ENCODE peak calls at places on chromosomes 2 and 18, in five cellular contexts. M is cardiac fibroblast; Z is AG10803; W is endothelial cell; F is CD8-positive, alpha-beta T cell. L is an unnamed sample.

GRCh38 chr2:107174126-107174525 is 288.2 kb upstream of the ST6GAL2 start:
- DNase-seq in Z (no peak), F (no peak), M (no peak), W (no peak), L (no peak)

GRCh38 chr18:34932792-34933466 is 108.3 kb upstream of the MAPRE2 start:
- DNase-seq in Z (no peak), F (no peak), W (no peak), M (no peak), L (no peak)

GRCh38 chr2:207801259-207801658 is 31.6 kb upstream of the FZD5 start:
- DNase-seq in F (no peak), M (no peak), Z (no peak), W (no peak), L (no peak)

GRCh38 chr18:48035556-48035860 is 105.0 kb upstream of the SMAD2 start:
- DNase-seq in Z (no peak), F (no peak), M (no peak), W (no peak), L (no peak)

GRCh38 chr2:43824512-43824911 is 14.1 kb downstream of the ABCG5 start:
- DNase-seq in M (no peak), Z (no peak), W (no peak), F (no peak), L (no peak)

GRCh38 chr2:42359894-42360483 is 1.0 kb downstream of the COX7A2L start:
- DNase-seq in Z (peak; percentile 74), M (peak; percentile 65), W (peak; percentile 21), F (no peak), L (peak; percentile 45)

GRCh38 chr2:141554810-141555209 is 576.0 kb downstream of the LRP1B start:
- DNase-seq in W (peak; percentile 25), Z (peak; percentile 37), F (no peak), M (peak; percentile 36), L (peak; percentile 20)

GRCh38 chr2:25473758-25474335 is 132.1 kb upstream of the DNMT3A start:
- DNase-seq in F (no peak), M (peak; percentile 72), W (no peak), Z (no peak), L (peak; percentile 36)

GRCh38 chr2:239166201-239166834 is 234.5 kb downstream of the HDAC4 start:
- DNase-seq in F (no peak), W (no peak), Z (no peak), M (no peak), L (no peak)

GRCh38 chr2:182062329-182062972 is 76.8 kb downstream of the PPP1R1C start:
- DNase-seq in W (no peak), Z (no peak), F (no peak), M (no peak), L (no peak)

GRCh38 chr2:149028891-149029290 is 9.6 kb upstream of the LYPD6B start:
- DNase-seq in Z (no peak), F (no peak), M (no peak), W (no peak), L (no peak)

GRCh38 chr2:3332133-3332532 is 45.5 kb downstream of the EIPR1 start:
- DNase-seq in Z (no peak), W (no peak), F (no peak), M (no peak), L (no peak)

GRCh38 chr2:232365621-232366321 is 12.8 kb upstream of the ALPP start:
- DNase-seq in F (no peak), M (peak; percentile 33), Z (peak; percentile 43), W (peak; percentile 77), L (no peak)

GRCh38 chr2:234691226-234691600 is 194.3 kb upstream of the ARL4C start:
- DNase-seq in F (no peak), W (no peak), M (no peak), Z (no peak), L (no peak)

GRCh38 chr2:181483876-181484275 is 26.7 kb downstream of the ITGA4 start:
- DNase-seq in W (no peak), M (no peak), Z (no peak), F (no peak), L (no peak)

GRCh38 chr2:9892236-9892635 is 49.0 kb downstream of the TAF1B start:
- DNase-seq in W (no peak), Z (no peak), F (no peak), M (no peak), L (no peak)

GRCh38 chr2:69577467-69578200 is 65.9 kb downstream of the AAK1 start:
- DNase-seq in W (no peak), M (peak; percentile 36), Z (peak; percentile 56), F (no peak), L (no peak)

GRCh38 chr18:61851940-61852451 is 40.8 kb downstream of the RNF152 start:
- DNase-seq in Z (peak; percentile 89), F (no peak), W (no peak), M (peak; percentile 40), L (peak; percentile 70)

GRCh38 chr2:164972216-164972615 is 16.9 kb upstream of the SLC38A11 start:
- DNase-seq in Z (no peak), F (no peak), M (no peak), W (no peak), L (no peak)

GRCh38 chr2:168722592-168722991 is 79.8 kb upstream of the NOSTRIN start:
- DNase-seq in F (no peak), Z (peak; percentile 59), M (peak; percentile 66), W (no peak), L (peak; percentile 47)

GRCh38 chr2:10303174-10303633 is 500 bp downstream of the HPCAL1 start:
- DNase-seq in W (peak; percentile 10), Z (no peak), M (no peak), F (no peak), L (peak; percentile 22)

GRCh38 chr2:208501217-208501616 is 94.6 kb downstream of the PTH2R start:
- DNase-seq in Z (no peak), M (no peak), W (no peak), F (no peak), L (no peak)

GRCh38 chr2:208373460-208374089 is 33.0 kb upstream of the PTH2R start:
- DNase-seq in M (peak; percentile 74), W (peak; percentile 49), F (no peak), Z (peak; percentile 65), L (peak; percentile 76)

GRCh38 chr18:78867131-78867530 is 112.5 kb upstream of the SALL3 start:
- DNase-seq in M (no peak), W (no peak), F (no peak), Z (no peak), L (no peak)

GRCh38 chr2:71587509-71588073 is 134.2 kb downstream of the DYSF start:
- DNase-seq in Z (no peak), F (no peak), W (no peak), M (no peak), L (no peak)

GRCh38 chr2:20526666-20527065 is 79.8 kb downstream of the RHOB start:
- DNase-seq in Z (no peak), F (no peak), W (no peak), M (peak; percentile 75), L (no peak)

GRCh38 chr2:20523798-20524197 is 76.9 kb downstream of the RHOB start:
- DNase-seq in F (no peak), W (no peak), M (no peak), Z (no peak), L (no peak)

GRCh38 chr2:20526146-20526545 is 79.3 kb downstream of the RHOB start:
- DNase-seq in Z (no peak), F (no peak), W (no peak), M (no peak), L (no peak)

GRCh38 chr2:20524412-20525040 is 77.7 kb downstream of the RHOB start:
- DNase-seq in W (no peak), F (no peak), M (peak; percentile 53), Z (no peak), L (no peak)

GRCh38 chr2:20525041-20526035 is 78.5 kb downstream of the RHOB start:
- DNase-seq in W (no peak), F (no peak), M (peak; percentile 67), Z (peak; percentile 65), L (peak; percentile 77)
- TF ChIP-seq CTCF in W (no peak), F (no peak), M (peak; percentile 23), Z (peak; percentile 13), L (peak; percentile 17)

DNA sequence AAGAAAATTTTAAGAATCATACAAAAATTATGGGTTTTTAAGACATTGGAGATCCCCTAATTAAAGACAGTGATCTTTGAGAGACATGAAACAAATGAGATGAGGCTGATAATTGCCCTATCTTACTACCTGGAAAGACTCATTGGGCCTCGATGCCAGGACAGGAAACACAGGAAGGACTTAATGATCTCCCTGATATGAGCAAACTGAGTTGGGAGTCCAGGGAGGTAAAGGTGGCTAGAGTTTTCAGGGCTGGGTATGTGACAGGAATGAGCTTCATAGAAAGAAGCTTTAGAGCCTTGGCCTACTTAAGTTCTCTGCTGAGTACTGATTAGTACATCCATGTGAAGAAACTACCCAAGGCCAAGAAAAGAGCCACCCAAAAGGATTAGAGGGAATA is 40.6 kb upstream of the GULP1 start:
- DNase-seq in F (no peak), W (no peak), Z (no peak), M (no peak), L (no peak)
- TF ChIP-seq CTCF in F (no peak), W (no peak), Z (no peak), M (no peak), L (no peak)

GRCh38 chr18:51559902-51560287 is 362.4 kb upstream of the MEX3C start:
- DNase-seq in F (no peak), W (no peak), Z (no peak), M (peak; percentile 15), L (no peak)
- TF ChIP-seq CTCF in F (no peak), W (no peak), Z (no peak), M (no peak), L (no peak)

GRCh38 chr18:41745166-41746049 is 209.6 kb upstream of the PIK3C3 start:
- DNase-seq in Z (peak; percentile 32), F (no peak), W (peak; percentile 70), M (peak; percentile 79), L (peak; percentile 1)
- TF ChIP-seq CTCF in Z (peak; percentile 64), F (no peak), W (peak; percentile 52), M (peak; percentile 71), L (no peak)

GRCh38 chr2:214378455-214379103 is 32.3 kb upstream of the VWC2L start:
- DNase-seq in W (no peak), F (no peak), Z (no peak), M (no peak), L (no peak)
- TF ChIP-seq CTCF in W (no peak), F (no peak), Z (no peak), M (no peak), L (no peak)

L was measured in fibroblast of the aortic adventitia.